ENCODE peak calls at places on chromosome 7, in four cellular contexts. L, W, D and A are unnamed samples.

GRCh38 chr7:121279822-121280221 is 49.0 kb upstream of the WNT16 start:
- DNase-seq in L (no peak), W (no peak), D (no peak), A (no peak)

GRCh38 chr7:103797647-103798307 is 191.7 kb downstream of the RELN start:
- DNase-seq in L (no peak), W (no peak), D (no peak), A (no peak)

GRCh38 chr7:123043642-123044041 is 48.1 kb upstream of the TAS2R16 start:
- DNase-seq in L (no peak), W (no peak), D (no peak), A (no peak)

GRCh38 chr7:149654588-149654987 is 118.8 kb downstream of the ZNF467 start:
- DNase-seq in L (no peak), W (no peak), D (no peak), A (no peak)

GRCh38 chr7:142053988-142054387 is 57.5 kb upstream of the MGAM2 start:
- DNase-seq in L (no peak), W (no peak), D (no peak), A (no peak)

GRCh38 chr7:157436763-157437480 is 100.1 kb downstream of the DNAJB6 start:
- DNase-seq in L (no peak), W (no peak), D (no peak), A (no peak)

GRCh38 chr7:12771378-12771877 is 84.0 kb downstream of the ARL4A start:
- DNase-seq in L (peak; percentile 56), W (no peak), D (peak; percentile 24), A (peak; percentile 17)

GRCh38 chr7:116497708-116498107 is 1.8 kb upstream of the CAV2 start:
- DNase-seq in L (peak; percentile 80), W (no peak), D (no peak), A (no peak)

GRCh38 chr7:33143996-33144718 is 14.8 kb downstream of the BBS9 start:
- DNase-seq in L (peak; percentile 57), W (no peak), D (no peak), A (no peak)

GRCh38 chr7:101814996-101815825 is 2.2 kb upstream of the CUX1 start:
- DNase-seq in L (peak; percentile 21), W (peak; percentile 62), D (no peak), A (no peak)

GRCh38 chr7:82429408-82429807 is 14.2 kb downstream of the CACNA2D1 start:
- DNase-seq in L (no peak), W (no peak), D (no peak), A (no peak)

GRCh38 chr7:110539216-110539615 is 551.7 kb upstream of the LRRN3 start:
- DNase-seq in L (peak; percentile 81), W (no peak), D (no peak), A (no peak)

GRCh38 chr7:155166108-155166507 is 96.0 kb downstream of the HTR5A start:
- DNase-seq in L (no peak), W (no peak), D (no peak), A (no peak)

GRCh38 chr7:149224352-149224751 is 15.1 kb upstream of the ZNF212 start:
- DNase-seq in L (no peak), W (no peak), D (no peak), A (no peak)

GRCh38 chr7:120054376-120055100 is 218.4 kb upstream of the KCND2 start:
- DNase-seq in L (no peak), W (no peak), D (no peak), A (no peak)

GRCh38 chr7:101590663-101591435 is 38.2 kb downstream of the MYL10 start:
- DNase-seq in L (no peak), W (no peak), D (no peak), A (no peak)

GRCh38 chr7:11742496-11742895 is 89.5 kb downstream of the THSD7A start:
- DNase-seq in L (no peak), W (no peak), D (no peak), A (no peak)

DNA sequence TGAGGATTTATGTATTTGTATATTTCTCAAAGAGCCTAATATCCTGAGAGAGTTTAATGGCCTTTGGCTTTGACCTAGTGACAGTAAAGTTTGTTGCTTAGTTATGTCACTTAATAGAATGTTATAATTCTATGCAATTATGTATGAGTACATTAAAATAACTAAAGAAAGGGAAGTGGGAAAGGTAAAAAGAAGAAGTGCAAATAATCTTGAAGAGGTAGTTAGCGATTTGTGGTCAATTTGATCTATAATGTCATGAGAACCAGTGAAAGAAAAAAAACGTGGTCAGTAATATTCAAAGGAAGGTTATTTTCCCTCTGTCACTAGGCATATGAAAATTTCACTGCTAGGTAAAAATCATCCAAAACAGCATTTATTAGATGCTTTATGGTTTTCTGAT is 143.4 kb upstream of the LSM8 start:
- DNase-seq in L (no peak), W (no peak), D (no peak), A (no peak)
- H3K18ac ChIP-seq in L (no peak overlapping the region), W (no peak overlapping the region), D (no peak overlapping the region), A (no peak overlapping the region)

GRCh38 chr7:38178695-38179344 is 775 bp downstream of the STARD3NL start:
- DNase-seq in L (peak; percentile 54), W (no peak), D (peak; percentile 12), A (no peak)
- H3K18ac ChIP-seq in L (peak overlapping the region; percentile 1), W (no peak overlapping the region), D (peak overlapping the region; percentile 93), A (peak overlapping the region; percentile 88)

DNA sequence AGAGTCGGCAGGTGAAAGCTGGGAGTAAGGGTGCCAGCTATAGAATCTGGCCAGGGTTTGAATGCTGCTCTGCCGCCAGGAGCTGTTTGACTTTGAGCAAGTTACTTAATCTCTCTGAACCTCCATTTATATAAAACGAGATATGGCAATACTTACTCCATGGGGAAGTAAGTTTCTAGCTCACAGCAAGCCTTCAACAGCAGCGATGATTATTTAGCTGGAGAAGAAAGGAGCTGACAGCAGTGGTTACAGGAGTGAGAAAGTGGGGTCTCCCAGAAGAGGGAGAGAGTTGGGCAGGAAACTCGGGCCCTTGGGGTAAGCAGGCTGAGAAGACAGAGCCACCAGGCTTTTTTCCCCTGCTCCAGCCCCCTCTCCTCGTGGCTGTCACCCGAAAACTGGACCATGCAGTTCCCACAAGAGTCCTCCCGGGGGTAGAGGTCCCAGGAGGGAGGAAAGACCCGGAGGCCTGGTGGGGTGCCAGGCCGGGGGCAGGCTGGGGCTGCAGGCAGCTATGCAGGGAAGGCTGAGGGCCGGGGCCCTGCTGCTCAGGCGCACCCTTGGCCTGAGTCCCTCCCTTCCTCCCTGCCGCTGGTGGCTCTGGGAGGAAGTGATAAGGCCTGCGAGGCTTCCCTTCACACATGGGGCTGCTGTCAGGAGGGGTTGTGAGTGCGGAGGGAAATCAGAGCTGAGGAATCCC is 3.5 kb downstream of the NOS3 start:
- DNase-seq in L (no peak), W (no peak), D (no peak), A (peak; percentile 61)
- H3K18ac ChIP-seq in L (no peak overlapping the region), W (no peak overlapping the region), D (no peak overlapping the region), A (no peak overlapping the region)

GRCh38 chr7:128938524-128939074 is 872 bp downstream of the IRF5 start:
- DNase-seq in L (no peak), W (no peak), D (no peak), A (no peak)
- H3K18ac ChIP-seq in L (no peak overlapping the region), W (no peak overlapping the region), D (peak overlapping the region; percentile 88), A (no peak overlapping the region)

GRCh38 chr7:108145401-108145800 is 15.2 kb upstream of the LAMB4 start:
- DNase-seq in L (no peak), W (peak; percentile 46), D (no peak), A (peak; percentile 14)
- H3K18ac ChIP-seq in L (no peak overlapping the region), W (no peak overlapping the region), D (no peak overlapping the region), A (no peak overlapping the region)

GRCh38 chr7:22348379-22348778 is 8.6 kb downstream of the RAPGEF5 start:
- DNase-seq in L (no peak), W (no peak), D (no peak), A (no peak)
- H3K18ac ChIP-seq in L (no peak overlapping the region), W (no peak overlapping the region), D (no peak overlapping the region), A (no peak overlapping the region)